ENCODE peak calls at places on chromosomes 13 and 19, in four cellular contexts. U is small intestine, N is dorsolateral prefrontal cortex, K is aorta. L is an unnamed sample. For H3K27me3, the result is how much of the 10 kb centered on the place peaks cover.

GRCh38 chr13:113298001-113298945 is 1.2 kb downstream of the LAMP1 start:
- DNase-seq in U (no peak), N (no peak), K (no peak), L (no peak)

GRCh38 chr13:31005066-31005465 is 72.6 kb downstream of the TEX26 start:
- DNase-seq in U (no peak), N (no peak), K (no peak), L (no peak)

GRCh38 chr13:66780814-66781213 is 449.3 kb downstream of the PCDH9 start:
- DNase-seq in U (no peak), N (no peak), K (no peak), L (no peak)

GRCh38 chr13:86870388-86870966 is 800.7 kb upstream of the SLITRK5 start:
- DNase-seq in U (peak), N (no peak), K (no peak), L (no peak)

GRCh38 chr19:41000310-41000737 is 9.2 kb downstream of the CYP2B6 start:
- DNase-seq in U (peak), N (no peak), K (no peak), L (peak)

GRCh38 chr13:27481766-27482165 is 31.4 kb upstream of the MTIF3 start:
- DNase-seq in U (peak), N (no peak), K (no peak), L (peak)

GRCh38 chr19:6241680-6242079 is 38.1 kb downstream of the MLLT1 start:
- DNase-seq in U (no peak), N (peak), K (peak), L (peak)

GRCh38 chr19:800360-801029 is 3.2 kb downstream of the PTBP1 start:
- DNase-seq in U (peak), N (no peak), K (no peak), L (no peak)

GRCh38 chr19:31516756-31517155 is 167.5 kb upstream of the TSHZ3 start:
- DNase-seq in U (no peak), N (no peak), K (no peak), L (no peak)

GRCh38 chr19:31518216-31518615 is 169.0 kb upstream of the TSHZ3 start:
- DNase-seq in U (no peak), N (no peak), K (no peak), L (no peak)

GRCh38 chr19:31513841-31514240 is 164.6 kb upstream of the TSHZ3 start:
- DNase-seq in U (no peak), N (no peak), K (no peak), L (no peak)

GRCh38 chr19:31517466-31518180 is 168.4 kb upstream of the TSHZ3 start:
- DNase-seq in U (no peak), N (no peak), K (no peak), L (no peak)

GRCh38 chr19:31515931-31516330 is 166.7 kb upstream of the TSHZ3 start:
- DNase-seq in U (no peak), N (no peak), K (no peak), L (no peak)
- H3K27me3 ChIP-seq in U (under half), N (under half), K (under half), L (under half)

GRCh38 chr19:57688011-57688763 is 6.4 kb downstream of the ZNF551 start:
- DNase-seq in U (no peak), N (no peak), K (no peak), L (no peak)
- H3K27me3 ChIP-seq in U (under half), N (under half), K (under half), L (under half)

GRCh38 chr13:28636677-28637317 is 22.1 kb upstream of the POMP start:
- DNase-seq in U (peak), N (no peak), K (no peak), L (no peak)

GRCh38 chr13:28640861-28641599 is 17.9 kb upstream of the POMP start:
- DNase-seq in U (no peak), N (no peak), K (no peak), L (no peak)

GRCh38 chr13:28637714-28638355 is 21.1 kb upstream of the POMP start:
- DNase-seq in U (peak), N (no peak), K (no peak), L (no peak)

GRCh38 chr13:28636078-28636477 is 22.9 kb upstream of the POMP start:
- DNase-seq in U (no peak), N (no peak), K (no peak), L (no peak)

DNA sequence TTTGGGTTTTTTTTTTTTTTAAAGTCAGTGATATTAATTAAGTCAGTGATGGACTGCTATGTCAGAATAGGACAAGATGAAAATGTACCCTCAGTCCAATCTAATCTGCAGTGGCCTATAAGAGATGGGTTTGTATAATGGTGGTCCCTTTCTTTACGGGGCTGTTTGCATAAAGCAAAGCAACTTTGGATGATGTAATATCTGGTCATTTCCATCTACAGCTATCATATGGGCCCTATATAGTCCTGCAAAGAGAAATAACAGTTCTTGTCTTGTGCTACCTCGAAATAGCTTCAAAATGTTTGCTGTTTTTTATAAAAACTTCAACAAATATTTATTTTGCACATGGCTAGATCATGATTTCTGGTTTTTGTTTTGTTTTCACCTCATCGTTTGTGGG is 20.2 kb upstream of the POMP start:
- DNase-seq in U (no peak), N (no peak), K (no peak), L (no peak)
- H3K27me3 ChIP-seq in U (under half), N (under half), K (under half), L (under half)

DNA sequence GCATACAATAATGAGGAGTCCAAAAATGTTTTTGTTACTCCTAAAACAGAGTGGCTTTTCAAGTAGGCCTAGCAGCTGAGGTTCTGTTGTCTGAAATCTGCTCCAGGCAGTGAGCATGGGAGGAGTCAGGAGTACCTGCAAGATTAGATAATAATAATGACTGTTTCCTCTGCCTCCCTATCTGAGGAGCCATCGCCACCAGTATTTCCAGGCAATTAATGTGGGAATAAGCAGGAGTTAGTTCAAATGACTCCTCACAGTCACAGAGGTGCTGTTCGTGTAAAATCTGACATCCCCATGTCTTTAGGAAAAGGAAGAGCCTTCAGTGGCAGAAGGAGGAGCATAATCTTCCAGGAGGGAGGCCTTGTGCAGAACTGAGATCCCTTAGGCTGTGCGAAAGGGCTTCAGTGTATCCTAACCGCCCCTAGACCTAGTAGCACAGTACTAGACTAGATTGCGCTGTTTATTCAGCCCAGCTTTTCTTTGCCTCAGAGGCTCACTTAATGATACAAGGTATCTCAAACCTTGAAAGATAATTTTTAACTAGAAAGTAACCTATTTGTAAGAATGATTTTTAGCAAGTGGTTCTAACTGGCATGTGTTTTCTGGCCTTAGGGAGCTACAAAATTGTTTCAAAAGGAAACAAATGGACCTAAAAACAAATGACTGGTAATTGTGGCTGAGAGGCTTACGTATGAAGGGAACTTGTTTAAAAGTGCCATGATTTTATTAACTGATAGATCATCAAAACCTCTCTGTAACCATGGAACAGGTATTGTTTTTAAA is 49.0 kb downstream of the FREM2 start:
- DNase-seq in U (no peak), N (no peak), K (no peak), L (no peak)
- H3K27me3 ChIP-seq in U (under half), N (under half), K (under half), L (under half)

GRCh38 chr19:28869459-28869858 is 343.5 kb downstream of the UQCRFS1 start:
- DNase-seq in U (no peak), N (no peak), K (no peak), L (no peak)
- H3K27me3 ChIP-seq in U (under half), N (under half), K (under half), L (under half)

DNA sequence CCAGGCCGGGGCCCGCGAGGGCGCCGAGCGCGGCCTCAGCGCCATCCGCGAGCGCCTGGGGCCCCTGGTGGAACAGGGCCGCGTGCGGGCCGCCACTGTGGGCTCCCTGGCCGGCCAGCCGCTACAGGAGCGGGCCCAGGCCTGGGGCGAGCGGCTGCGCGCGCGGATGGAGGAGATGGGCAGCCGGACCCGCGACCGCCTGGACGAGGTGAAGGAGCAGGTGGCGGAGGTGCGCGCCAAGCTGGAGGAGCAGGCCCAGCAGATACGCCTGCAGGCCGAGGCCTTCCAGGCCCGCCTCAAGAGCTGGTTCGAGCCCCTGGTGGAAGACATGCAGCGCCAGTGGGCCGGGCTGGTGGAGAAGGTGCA is 3.2 kb downstream of the APOE start:
- DNase-seq in U (no peak), N (no peak), K (no peak), L (no peak)
- H3K27me3 ChIP-seq in U (under half), N (under half), K (under half), L (under half)

DNA sequence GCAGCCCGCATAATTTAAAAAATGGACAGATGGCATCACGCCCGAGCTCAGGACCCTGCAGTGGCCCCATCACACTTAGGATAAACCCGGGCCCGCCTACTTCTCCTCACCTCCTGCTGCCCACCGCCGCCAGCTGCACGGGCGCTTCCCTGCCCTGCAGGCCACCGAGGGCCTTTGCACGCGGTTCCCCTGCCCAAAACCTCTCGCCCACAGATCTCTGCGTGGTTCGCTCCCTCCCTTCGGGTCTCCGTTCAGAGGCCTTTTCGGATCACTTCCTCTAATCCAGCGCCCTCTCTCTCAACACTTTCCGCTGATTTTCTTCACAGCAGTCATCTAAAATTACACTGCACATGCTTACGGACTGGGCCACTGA is 1.8 kb downstream of the SHISA7 start:
- DNase-seq in U (no peak), N (no peak), K (no peak), L (no peak)
- H3K27me3 ChIP-seq in U (under half), N (under half), K (under half), L (half or more)

GRCh38 chr13:41457589-41458186 is 338 bp downstream of the RGCC start:
- DNase-seq in U (no peak), N (no peak), K (no peak), L (peak)

GRCh38 chr13:41458939-41459753 is 1.8 kb downstream of the RGCC start:
- DNase-seq in U (peak), N (no peak), K (no peak), L (peak)

GRCh38 chr13:41459754-41460111 is 2.4 kb downstream of the RGCC start:
- DNase-seq in U (no peak), N (no peak), K (no peak), L (no peak)

GRCh38 chr13:41456768-41457588 is at the start of gene RGCC:
- DNase-seq in U (peak), N (peak), K (peak), L (peak)

GRCh38 chr13:41458187-41458938 is 1.0 kb downstream of the RGCC start:
- DNase-seq in U (no peak), N (peak), K (peak), L (peak)
- H3K27me3 ChIP-seq in U (under half), N (under half), K (under half), L (under half)

GRCh38 chr19:50696065-50696425 is 23.6 kb downstream of the SHANK1 start:
- DNase-seq in U (no peak), N (no peak), K (no peak), L (no peak)

GRCh38 chr19:50697414-50698124 is 22.0 kb downstream of the SHANK1 start:
- DNase-seq in U (no peak), N (no peak), K (no peak), L (no peak)

GRCh38 chr19:50695251-50696064 is 24.1 kb downstream of the SHANK1 start:
- DNase-seq in U (no peak), N (peak), K (no peak), L (no peak)

GRCh38 chr19:50693064-50693975 is 26.3 kb downstream of the SHANK1 start:
- DNase-seq in U (no peak), N (no peak), K (no peak), L (no peak)

GRCh38 chr19:50694815-50695145 is 24.8 kb downstream of the SHANK1 start:
- DNase-seq in U (no peak), N (no peak), K (no peak), L (no peak)
- H3K27me3 ChIP-seq in U (under half), N (under half), K (under half), L (under half)

DNA sequence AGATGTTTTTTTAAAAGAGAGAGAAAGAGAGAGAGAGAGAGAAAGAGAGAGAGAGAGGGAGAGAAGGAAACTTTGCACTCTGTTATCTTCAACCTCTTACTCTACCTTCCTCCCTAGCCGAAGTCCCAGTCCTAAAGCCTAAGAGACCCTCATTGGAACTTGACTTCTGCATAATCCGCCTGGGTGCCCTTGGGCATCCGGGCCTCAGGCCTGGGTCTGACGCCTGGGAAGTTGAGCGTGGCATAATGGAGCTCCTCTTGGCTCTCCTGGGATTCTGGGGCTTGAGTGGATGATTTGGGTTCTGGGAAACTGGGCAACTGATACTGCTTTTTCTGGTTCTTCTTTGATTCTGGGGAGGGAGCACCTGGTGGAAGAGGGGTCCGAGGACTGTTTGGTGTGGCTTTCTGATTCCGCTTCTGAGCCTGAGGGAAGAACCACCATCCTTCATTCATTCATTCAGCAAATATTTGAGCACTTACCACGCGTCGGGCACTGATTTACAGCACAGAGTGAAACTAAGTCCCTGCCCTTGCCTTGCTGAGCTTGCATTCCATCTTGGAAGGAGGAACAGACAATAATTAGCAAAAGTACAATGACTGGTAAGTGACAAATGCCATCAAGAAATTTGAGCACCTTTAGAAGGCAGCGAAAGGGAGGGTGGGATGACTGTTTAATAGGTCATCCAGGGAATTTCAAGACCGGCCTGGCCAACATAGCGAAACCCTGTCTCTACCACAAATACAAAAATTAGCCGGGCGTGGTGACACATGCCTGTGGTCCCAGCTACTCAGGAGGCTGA is 6.3 kb downstream of the SIGLEC10 start:
- DNase-seq in U (no peak), N (no peak), K (peak), L (no peak)
- H3K27me3 ChIP-seq in U (under half), N (under half), K (under half), L (under half)